ENCODE peak calls at places on chromosomes 1 and 21, in five cellular contexts. G is activated naive CD4-positive, alpha-beta T cell treated with anti-CD3 and anti-CD28 coated beads for 36 hours; J is stimulated activated CD4-positive, alpha-beta T cell treated with anti-CD3 and anti-CD28 coated beads, Interleukin-12 subunit alpha, Interleukin-12 subunit beta, amount 100 ng/mL, for 48 hours; P is left ventricle myocardium superior; E is T-helper 9 cell. K is an unnamed sample.

GRCh38 chr1:115275216-115275615 is 62.8 kb downstream of the NGF start:
- DNase-seq in G (no peak), J (no peak), P (no peak), E (no peak), K (peak)

GRCh38 chr1:218294531-218294930 is 9.4 kb downstream of the RRP15 start:
- DNase-seq in G (no peak), J (no peak), P (no peak), E (no peak), K (no peak)

GRCh38 chr1:236206548-236206947 is 64.2 kb downstream of the GPR137B start:
- DNase-seq in G (no peak), J (no peak), P (no peak), E (no peak), K (no peak)

GRCh38 chr1:111354584-111354983 is 63.9 kb downstream of the CHIA start:
- DNase-seq in G (no peak), J (no peak), P (no peak), E (no peak), K (no peak)

GRCh38 chr1:186139115-186139514 is 235.9 kb downstream of the TPR start:
- DNase-seq in G (no peak), J (no peak), P (no peak), E (no peak), K (no peak)

GRCh38 chr1:22487781-22488180 is 36.1 kb downstream of the ZBTB40 start:
- DNase-seq in G (no peak), J (no peak), P (no peak), E (no peak), K (no peak)

GRCh38 chr1:30933874-30934252 is 25.3 kb upstream of the SDC3 start:
- DNase-seq in G (no peak), J (no peak), P (no peak), E (no peak), K (no peak)

GRCh38 chr1:206081811-206082210 is 28.8 kb downstream of the RHEX start:
- DNase-seq in G (no peak), J (no peak), P (no peak), E (no peak), K (no peak)

GRCh38 chr1:2412773-2413494 is 570 bp upstream of the PEX10 start:
- DNase-seq in G (peak), J (no peak), P (no peak), E (no peak), K (peak)

GRCh38 chr1:98975113-98975512 is 29.5 kb downstream of the PLPPR5 start:
- DNase-seq in G (no peak), J (no peak), P (no peak), E (no peak), K (no peak)

GRCh38 chr1:15703562-15703961 is 19.4 kb downstream of the PLEKHM2 start:
- DNase-seq in G (no peak), J (no peak), P (peak), E (no peak), K (no peak)

GRCh38 chr21:38910390-38911008 is 104.8 kb downstream of the ETS2 start:
- DNase-seq in G (peak), J (no peak), P (no peak), E (no peak), K (no peak)

GRCh38 chr1:232682248-232682647 is 52.3 kb upstream of the SIPA1L2 start:
- DNase-seq in G (no peak), J (no peak), P (no peak), E (no peak), K (no peak)

GRCh38 chr21:26732442-26733221 is 112.6 kb downstream of the ADAMTS1 start:
- DNase-seq in G (peak), J (peak), P (peak), E (no peak), K (no peak)

GRCh38 chr1:116374340-116375164 is 1.5 kb downstream of the ATP1A1 start:
- DNase-seq in G (peak), J (no peak), P (peak), E (peak), K (no peak)

GRCh38 chr1:210882414-210883221 is 251.3 kb downstream of the KCNH1 start:
- DNase-seq in G (peak), J (no peak), P (no peak), E (no peak), K (no peak)

GRCh38 chr1:30049748-30050147 is 673.6 kb downstream of the MATN1 start:
- DNase-seq in G (no peak), J (no peak), P (no peak), E (no peak), K (no peak)

GRCh38 chr1:11738783-11739182 is 2.8 kb downstream of the AGTRAP start:
- DNase-seq in G (no peak), J (no peak), P (no peak), E (no peak), K (no peak)

GRCh38 chr21:24197956-24198355 is 1409.3 kb downstream of the MRPL39 start:
- DNase-seq in G (no peak), J (no peak), P (no peak), E (no peak), K (no peak)

GRCh38 chr1:72066431-72066830 is 215.9 kb downstream of the NEGR1 start:
- DNase-seq in G (no peak), J (no peak), P (no peak), E (no peak), K (no peak)

GRCh38 chr1:89870998-89871397 is 50.2 kb downstream of the LRRC8D start:
- DNase-seq in G (no peak), J (no peak), P (no peak), E (no peak), K (no peak)

GRCh38 chr1:91724644-91725043 is 161.3 kb downstream of the TGFBR3 start:
- DNase-seq in G (no peak), J (no peak), P (no peak), E (no peak), K (no peak)

GRCh38 chr1:42340093-42340492 is 5.1 kb upstream of the FOXJ3 start:
- DNase-seq in G (no peak), J (no peak), P (no peak), E (no peak), K (no peak)

GRCh38 chr1:56672579-56672978 is 27.5 kb downstream of the PRKAA2 start:
- DNase-seq in G (no peak), J (no peak), P (no peak), E (no peak), K (no peak)

GRCh38 chr1:190168116-190168515 is 309.5 kb downstream of the BRINP3 start:
- DNase-seq in G (no peak), J (no peak), P (no peak), E (no peak), K (no peak)

GRCh38 chr21:43354666-43355065 is 72.3 kb downstream of the SIK1 start:
- DNase-seq in G (no peak), J (no peak), P (no peak), E (no peak), K (no peak)

GRCh38 chr1:7462627-7463026 is 308.5 kb upstream of the VAMP3 start:
- DNase-seq in G (no peak), J (no peak), P (no peak), E (no peak), K (no peak)

GRCh38 chr1:119713538-119714456 is 2.1 kb downstream of the PHGDH start:
- DNase-seq in G (no peak), J (no peak), P (no peak), E (no peak), K (no peak)

GRCh38 chr1:156511656-156512055 is 11.1 kb upstream of the MEF2D start:
- DNase-seq in G (peak), J (no peak), P (no peak), E (no peak), K (no peak)

K was measured in GM19239.